ENCODE peak calls at places on chromosomes 6 and 20, in six cellular contexts. K is colonic mucosa, Z is spleen, X is iPS DF 6.9, W is IMR-90, S is adrenal gland. G is an unnamed sample. For H3K4me1 and H3K9me3, the result is how much of the 10 kb centered on the place peaks cover.

GRCh38 chr6:131226465-131226864 is 91.2 kb downstream of the AKAP7 start:
- DNase-seq in K (no peak), Z (no peak), X (no peak), W (no peak), S (no peak), G (no peak)

GRCh38 chr6:166691741-166692140 is 64.7 kb upstream of the RPS6KA2 start:
- DNase-seq in K (no peak), Z (no peak), X (no peak), W (no peak), S (no peak), G (no peak)

GRCh38 chr20:32510120-32510600 is 75.0 kb downstream of the NOL4L start:
- DNase-seq in K (no peak), Z (no peak), X (no peak), W (no peak), S (no peak), G (no peak)

GRCh38 chr6:64049736-64050135 is 414.1 kb downstream of the PHF3 start:
- DNase-seq in K (no peak), Z (no peak), X (no peak), W (no peak), S (no peak), G (no peak)

GRCh38 chr20:24634855-24635254 is 165.4 kb downstream of the SYNDIG1 start:
- DNase-seq in K (no peak), Z (no peak), X (no peak), W (peak), S (peak), G (no peak)

GRCh38 chr6:90545450-90545849 is 41.4 kb downstream of the MAP3K7 start:
- DNase-seq in K (no peak), Z (no peak), X (no peak), W (peak), S (no peak), G (no peak)

GRCh38 chr6:32833599-32834155 is 4.9 kb downstream of the TAP2 start:
- DNase-seq in K (no peak), Z (no peak), X (no peak), W (no peak), S (no peak), G (no peak)

GRCh38 chr6:12266571-12266970 is 23.6 kb upstream of the EDN1 start:
- DNase-seq in K (no peak), Z (no peak), X (no peak), W (peak), S (no peak), G (no peak)

GRCh38 chr20:23165307-23165750 is 79.2 kb upstream of the CD93 start:
- DNase-seq in K (peak), Z (no peak), X (no peak), W (no peak), S (no peak), G (no peak)

GRCh38 chr20:21380711-21381110 is 16.6 kb downstream of the NKX2-4 start:
- DNase-seq in K (no peak), Z (no peak), X (no peak), W (no peak), S (no peak), G (no peak)

GRCh38 chr6:32973934-32974333 is 5.5 kb downstream of the BRD2 start:
- DNase-seq in K (peak), Z (no peak), X (no peak), W (peak), S (no peak), G (no peak)

GRCh38 chr20:62666736-62667529 is 24.6 kb downstream of the SLCO4A1 start:
- DNase-seq in K (peak), Z (no peak), X (no peak), W (peak), S (peak), G (peak)

GRCh38 chr6:89044988-89045387 is 35.6 kb upstream of the PNRC1 start:
- DNase-seq in K (no peak), Z (peak), X (no peak), W (no peak), S (no peak), G (no peak)

GRCh38 chr6:33202799-33203198 is 1.7 kb upstream of the HSD17B8 start:
- DNase-seq in K (no peak), Z (no peak), X (no peak), W (no peak), S (no peak), G (no peak)

GRCh38 chr6:137175157-137175889 is 1.9 kb upstream of the IL22RA2 start:
- DNase-seq in K (no peak), Z (no peak), X (no peak), W (no peak), S (no peak), G (no peak)

GRCh38 chr6:137177611-137178010 is 4.2 kb upstream of the IL22RA2 start:
- DNase-seq in K (no peak), Z (no peak), X (no peak), W (no peak), S (no peak), G (no peak)

GRCh38 chr6:137173501-137173900 is at the start of gene IL22RA2:
- DNase-seq in K (no peak), Z (no peak), X (no peak), W (no peak), S (no peak), G (no peak)

GRCh38 chr6:137172734-137173431 is 561 bp downstream of the IL22RA2 start:
- DNase-seq in K (no peak), Z (no peak), X (no peak), W (no peak), S (no peak), G (no peak)

GRCh38 chr6:137176729-137177128 is 3.3 kb upstream of the IL22RA2 start:
- DNase-seq in K (no peak), Z (no peak), X (no peak), W (no peak), S (no peak), G (no peak)
- H3K4me1 ChIP-seq in K (under half), Z (under half), X (under half), W (under half), S (under half), G (under half)

DNA sequence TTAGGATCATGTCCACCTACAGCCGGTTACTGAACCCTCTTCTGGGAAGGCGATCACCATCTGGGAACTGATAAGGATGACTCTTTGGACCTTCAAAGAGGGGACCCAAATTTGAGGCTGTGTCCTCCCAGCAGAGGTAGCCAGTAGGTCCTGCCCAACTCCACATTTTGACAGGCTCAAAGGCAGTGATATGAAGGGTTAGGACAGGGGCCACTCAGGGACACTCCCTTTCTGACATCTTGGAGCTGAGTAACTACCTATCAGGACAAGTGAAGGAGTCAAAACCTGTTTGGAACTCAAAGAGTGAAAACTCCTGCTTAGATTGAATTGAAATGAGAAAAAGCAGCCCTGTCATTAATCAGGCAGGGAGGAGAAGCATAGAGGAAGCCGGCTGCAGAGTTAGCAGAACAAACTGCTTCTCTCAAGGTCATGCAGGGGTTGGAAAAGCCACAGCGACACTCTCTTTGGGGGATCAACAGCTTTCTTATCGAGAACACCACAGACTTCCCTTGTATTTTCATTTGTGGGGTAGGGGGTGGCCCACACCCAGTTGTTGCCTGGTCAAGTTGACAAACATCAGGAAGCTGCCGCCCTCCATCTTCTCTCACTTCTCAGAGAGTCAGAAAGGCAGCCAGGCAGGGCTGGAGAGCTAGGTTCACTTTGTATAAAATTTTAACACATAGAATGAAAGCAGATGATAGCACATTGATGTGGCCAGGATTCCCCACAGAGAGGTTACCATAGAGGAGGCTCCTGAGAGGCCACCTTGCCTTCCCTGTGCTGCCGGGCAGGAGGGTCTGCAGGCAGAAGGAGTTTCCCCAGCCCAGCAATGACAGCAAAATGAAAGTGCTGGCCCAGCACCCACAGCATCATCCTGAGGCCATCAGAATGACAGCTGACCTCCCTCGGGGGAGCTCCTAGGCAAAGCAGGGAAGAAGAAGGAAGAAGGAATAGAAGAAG is 47.6 kb downstream of the AGPAT4 start:
- DNase-seq in K (no peak), Z (no peak), X (no peak), W (no peak), S (peak), G (no peak)
- H3K27ac ChIP-seq in K (no peak), Z (peak), X (no peak), W (no peak), S (peak), G (no peak)

DNA sequence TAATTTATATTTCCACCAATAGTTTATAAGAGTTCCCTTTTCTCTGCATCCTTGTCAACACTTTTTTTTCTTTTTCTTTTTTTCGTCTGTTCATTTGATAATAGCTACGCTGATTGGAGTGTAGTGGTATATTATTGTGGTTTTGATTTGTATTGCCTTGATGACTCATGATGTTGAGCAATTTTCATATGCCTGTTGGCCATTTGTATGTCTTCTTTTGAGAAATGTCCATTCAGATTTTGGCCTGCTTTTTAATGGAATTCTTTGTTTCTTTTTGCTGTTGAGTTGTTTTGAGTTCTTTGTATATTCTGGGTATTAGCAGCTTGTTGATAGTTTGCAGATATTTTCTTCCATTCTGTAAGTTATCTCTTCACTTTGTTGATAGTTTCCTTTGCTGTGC is 773.4 kb downstream of the KIF16B start:
- DNase-seq in K (no peak), Z (no peak), X (no peak), W (peak), S (no peak), G (no peak)
- H3K9me3 ChIP-seq in K (under half), Z (under half), X (under half), W (under half), S (under half), G (under half)

DNA sequence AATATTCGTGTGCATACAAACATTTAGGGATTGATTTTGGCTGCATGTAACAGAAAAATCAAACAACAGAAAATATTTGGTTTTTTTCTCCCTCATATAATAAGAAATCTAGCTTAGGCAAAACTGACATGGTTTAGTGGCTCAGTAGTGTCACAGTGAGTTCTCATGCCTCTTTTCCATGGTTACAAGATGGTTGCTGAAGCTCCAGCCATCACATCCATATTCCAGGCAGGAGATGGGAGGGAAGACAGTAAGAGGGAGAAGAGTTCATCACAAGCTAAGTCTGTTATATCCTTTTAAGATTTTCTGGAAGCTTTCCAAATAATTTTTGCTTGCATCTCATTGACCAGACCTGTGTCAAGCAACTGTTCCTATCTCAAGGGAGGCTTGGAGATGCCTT is 267.2 kb upstream of the RNF24 start:
- DNase-seq in K (no peak), Z (no peak), X (no peak), W (no peak), S (no peak), G (no peak)
- H3K4me1 ChIP-seq in K (under half), Z (under half), X (under half), W (under half), S (under half), G (under half)

DNA sequence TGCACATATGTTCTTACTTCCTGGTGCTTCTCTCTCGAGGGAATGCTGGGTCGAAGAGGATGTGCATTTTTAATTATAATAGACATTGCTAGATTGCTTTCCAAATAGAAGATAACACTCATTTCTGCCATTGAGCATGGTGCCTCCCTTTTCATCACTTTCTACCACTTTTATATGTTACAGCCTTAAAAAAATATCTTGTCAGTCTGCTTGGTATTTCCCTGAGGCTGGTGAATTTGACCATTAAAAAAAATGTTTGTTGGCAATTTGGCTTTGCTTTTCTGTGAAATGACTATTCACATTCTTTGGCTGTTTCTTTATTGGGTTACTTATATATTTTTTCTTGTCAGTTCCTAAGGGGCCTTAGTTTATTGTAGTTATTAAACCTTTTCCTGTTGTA is 3.6 kb downstream of the DDR1 start:
- DNase-seq in K (no peak), Z (no peak), X (no peak), W (no peak), S (no peak), G (no peak)
- H3K27ac ChIP-seq in K (no peak), Z (no peak), X (no peak), W (no peak), S (no peak), G (no peak)

DNA sequence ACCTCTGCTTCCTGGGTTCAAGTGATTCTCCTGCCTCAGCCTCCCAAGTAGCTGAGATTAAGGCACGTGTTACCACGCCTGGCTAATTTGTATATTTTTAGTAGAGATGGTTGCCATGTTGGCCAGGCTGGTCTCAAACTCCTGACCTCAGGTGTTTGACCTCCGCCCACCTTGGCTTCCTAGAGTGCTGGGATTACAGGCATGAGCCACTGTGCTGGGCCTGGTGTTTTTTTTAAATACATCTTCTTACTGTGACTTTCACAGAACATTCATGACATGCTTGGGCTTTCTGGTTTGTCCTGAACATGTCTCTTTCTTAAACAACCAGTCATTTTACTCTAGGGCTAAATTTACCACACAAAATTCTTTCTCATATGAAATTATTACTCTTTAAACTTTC is 34.7 kb upstream of the FAM8A1 start:
- DNase-seq in K (no peak), Z (no peak), X (no peak), W (no peak), S (no peak), G (no peak)
- H3K9me3 ChIP-seq in K (under half), Z (under half), X (under half), W (under half), S (under half), G (under half)

GRCh38 chr6:140360651-140361050 is 986.2 kb upstream of the CITED2 start:
- DNase-seq in K (no peak), Z (no peak), X (no peak), W (peak), S (no peak), G (no peak)

GRCh38 chr6:140354296-140354695 is 979.8 kb upstream of the CITED2 start:
- DNase-seq in K (no peak), Z (no peak), X (no peak), W (no peak), S (no peak), G (no peak)

GRCh38 chr6:140353536-140353935 is 979.1 kb upstream of the CITED2 start:
- DNase-seq in K (no peak), Z (no peak), X (no peak), W (no peak), S (no peak), G (no peak)

DNA sequence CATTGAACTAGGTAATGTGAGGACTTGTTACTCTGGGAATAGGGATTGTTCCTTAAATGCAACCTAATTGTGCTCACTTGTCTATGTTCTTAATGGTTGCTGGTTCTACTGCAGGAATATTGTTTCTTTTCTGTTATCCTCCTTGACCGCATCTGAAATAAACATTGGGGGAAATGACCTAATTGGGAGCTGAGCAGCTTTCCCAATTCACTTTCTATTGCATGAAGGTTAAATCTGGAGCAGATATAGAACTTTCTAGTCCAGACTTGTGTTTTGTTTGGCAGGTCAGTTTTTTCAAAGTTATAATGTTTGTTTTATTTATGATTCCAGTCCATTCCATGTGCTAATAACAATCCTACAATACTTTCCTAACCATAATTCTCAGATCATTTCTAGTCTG is 981.0 kb upstream of the CITED2 start:
- DNase-seq in K (no peak), Z (no peak), X (no peak), W (peak), S (no peak), G (no peak)
- H3K4me1 ChIP-seq in K (under half), Z (under half), X (under half), W (under half), S (under half), G (under half)